ENCODE peak calls at places on chromosomes 3 and 15, in four cellular contexts. One of them, this sample, is unnamed.

GRCh38 chr15:94300612-94301011 is 69.3 kb downstream of the MCTP2 start:
- DNase-seq in heart left ventricle: no peak
- DNase-seq in breast epithelium: no peak
- DNase-seq in ovary: no peak
- DNase-seq in this sample: no peak

GRCh38 chr3:172221550-172221949 is 182.2 kb downstream of the FNDC3B start:
- DNase-seq in heart left ventricle: no peak
- DNase-seq in breast epithelium: no peak
- DNase-seq in ovary: no peak
- DNase-seq in this sample: no peak

GRCh38 chr3:65343031-65343430 is 655.2 kb upstream of the ADAMTS9 start:
- DNase-seq in heart left ventricle: no peak
- DNase-seq in breast epithelium: no peak
- DNase-seq in ovary: no peak
- DNase-seq in this sample: no peak

GRCh38 chr3:13088020-13089006 is 15.1 kb upstream of the IQSEC1 start:
- DNase-seq in heart left ventricle: no peak
- DNase-seq in breast epithelium: no peak
- DNase-seq in ovary: no peak
- DNase-seq in this sample: no peak

GRCh38 chr3:160027541-160028195 is 39.0 kb downstream of the IL12A start:
- DNase-seq in heart left ventricle: no peak
- DNase-seq in breast epithelium: no peak
- DNase-seq in ovary: no peak
- DNase-seq in this sample: peak

GRCh38 chr15:45611305-45611704 is 23.5 kb upstream of the SQOR start:
- DNase-seq in heart left ventricle: no peak
- DNase-seq in breast epithelium: no peak
- DNase-seq in ovary: no peak
- DNase-seq in this sample: no peak

GRCh38 chr3:127886276-127886862 is 28.7 kb upstream of the KBTBD12 start:
- DNase-seq in heart left ventricle: no peak
- DNase-seq in breast epithelium: no peak
- DNase-seq in ovary: no peak
- DNase-seq in this sample: no peak

GRCh38 chr3:127425505-127426443 is 137.9 kb upstream of the PRR20G start:
- DNase-seq in heart left ventricle: peak
- DNase-seq in breast epithelium: no peak
- DNase-seq in ovary: peak
- DNase-seq in this sample: no peak

GRCh38 chr3:187014417-187014864 is 84.1 kb downstream of the ST6GAL1 start:
- DNase-seq in heart left ventricle: no peak
- DNase-seq in breast epithelium: no peak
- DNase-seq in ovary: no peak
- DNase-seq in this sample: no peak

GRCh38 chr15:29888651-29889050 is 66.4 kb upstream of the TJP1 start:
- DNase-seq in heart left ventricle: peak
- DNase-seq in breast epithelium: no peak
- DNase-seq in ovary: no peak
- DNase-seq in this sample: no peak

GRCh38 chr3:44685128-44685800 is 27.2 kb upstream of the ZNF502 start:
- DNase-seq in heart left ventricle: peak
- DNase-seq in breast epithelium: peak
- DNase-seq in ovary: peak
- DNase-seq in this sample: no peak

GRCh38 chr3:172102123-172102882 is 62.9 kb downstream of the FNDC3B start:
- DNase-seq in heart left ventricle: no peak
- DNase-seq in breast epithelium: no peak
- DNase-seq in ovary: no peak
- DNase-seq in this sample: no peak

GRCh38 chr15:70140543-70141375 is 43.0 kb upstream of the TLE3 start:
- DNase-seq in heart left ventricle: no peak
- DNase-seq in breast epithelium: no peak
- DNase-seq in ovary: peak
- DNase-seq in this sample: no peak

GRCh38 chr3:119184808-119185690 is 11.7 kb downstream of the UPK1B start:
- DNase-seq in heart left ventricle: no peak
- DNase-seq in breast epithelium: no peak
- DNase-seq in ovary: no peak
- DNase-seq in this sample: no peak

GRCh38 chr15:66472176-66472999 is 25.2 kb downstream of the SNAPC5 start:
- DNase-seq in heart left ventricle: no peak
- DNase-seq in breast epithelium: no peak
- DNase-seq in ovary: no peak
- DNase-seq in this sample: no peak

GRCh38 chr3:46985588-46985987 is 6.1 kb downstream of the NBEAL2 start:
- DNase-seq in heart left ventricle: no peak
- DNase-seq in breast epithelium: no peak
- DNase-seq in ovary: no peak
- DNase-seq in this sample: no peak

GRCh38 chr15:48493084-48493762 is 152.3 kb downstream of the FBN1 start:
- DNase-seq in heart left ventricle: no peak
- DNase-seq in breast epithelium: no peak
- DNase-seq in ovary: no peak
- DNase-seq in this sample: peak

GRCh38 chr3:69822501-69822900 is 83.2 kb downstream of the MITF start:
- DNase-seq in heart left ventricle: no peak
- DNase-seq in breast epithelium: no peak
- DNase-seq in ovary: no peak
- DNase-seq in this sample: no peak

GRCh38 chr15:88894819-88895767 is at the start of gene HAPLN3:
- DNase-seq in heart left ventricle: no peak
- DNase-seq in breast epithelium: no peak
- DNase-seq in ovary: no peak
- DNase-seq in this sample: no peak

GRCh38 chr15:49320337-49320736 is 102.7 kb upstream of the FGF7 start:
- DNase-seq in heart left ventricle: no peak
- DNase-seq in breast epithelium: no peak
- DNase-seq in ovary: no peak
- DNase-seq in this sample: no peak

GRCh38 chr15:71916834-71917233 is 106.5 kb downstream of the NR2E3 start:
- DNase-seq in heart left ventricle: no peak
- DNase-seq in breast epithelium: no peak
- DNase-seq in ovary: no peak
- DNase-seq in this sample: no peak

GRCh38 chr3:50671331-50671730 is 3.4 kb upstream of the DOCK3 start:
- DNase-seq in heart left ventricle: no peak
- DNase-seq in breast epithelium: no peak
- DNase-seq in ovary: no peak
- DNase-seq in this sample: peak

GRCh38 chr15:40275491-40275890 is 7.4 kb downstream of the ANKRD63 start:
- DNase-seq in heart left ventricle: no peak
- DNase-seq in breast epithelium: no peak
- DNase-seq in ovary: no peak
- DNase-seq in this sample: no peak

GRCh38 chr3:25594007-25594502 is 70.7 kb downstream of the TOP2B start:
- DNase-seq in heart left ventricle: no peak
- DNase-seq in breast epithelium: no peak
- DNase-seq in ovary: no peak
- DNase-seq in this sample: no peak

GRCh38 chr3:87333393-87333892 is 57.1 kb upstream of the POU1F1 start:
- DNase-seq in heart left ventricle: no peak
- DNase-seq in breast epithelium: no peak
- DNase-seq in ovary: no peak
- DNase-seq in this sample: peak

GRCh38 chr3:98712726-98713125 is 50.4 kb upstream of the ST3GAL6 start:
- DNase-seq in heart left ventricle: no peak
- DNase-seq in breast epithelium: no peak
- DNase-seq in ovary: no peak
- DNase-seq in this sample: no peak

GRCh38 chr3:47715928-47716327 is 65.8 kb downstream of the SMARCC1 start:
- DNase-seq in heart left ventricle: no peak
- DNase-seq in breast epithelium: no peak
- DNase-seq in ovary: no peak
- DNase-seq in this sample: no peak

GRCh38 chr3:49238274-49239127 is 38.5 kb downstream of the C3orf62 start:
- DNase-seq in heart left ventricle: peak
- DNase-seq in breast epithelium: no peak
- DNase-seq in ovary: peak
- DNase-seq in this sample: no peak

GRCh38 chr3:141998674-141999290 is 122.3 kb downstream of the ATP1B3 start:
- DNase-seq in heart left ventricle: no peak
- DNase-seq in breast epithelium: no peak
- DNase-seq in ovary: no peak
- DNase-seq in this sample: no peak

GRCh38 chr3:151085227-151085888 is at the start of gene MED12L:
- DNase-seq in heart left ventricle: peak
- DNase-seq in breast epithelium: no peak
- DNase-seq in ovary: peak
- DNase-seq in this sample: no peak

GRCh38 chr3:183275418-183275817 is 22.4 kb downstream of the B3GNT5 start:
- DNase-seq in heart left ventricle: no peak
- DNase-seq in breast epithelium: no peak
- DNase-seq in ovary: no peak
- DNase-seq in this sample: no peak

GRCh38 chr15:52109559-52110451 is 2.8 kb downstream of the BCL2L10 start:
- DNase-seq in heart left ventricle: no peak
- DNase-seq in breast epithelium: no peak
- DNase-seq in ovary: no peak
- DNase-seq in this sample: no peak

GRCh38 chr3:182292586-182292985 is 500.7 kb upstream of the ATP11B start:
- DNase-seq in heart left ventricle: no peak
- DNase-seq in breast epithelium: no peak
- DNase-seq in ovary: no peak
- DNase-seq in this sample: no peak

GRCh38 chr15:83959477-83959876 is 276.1 kb upstream of the GOLGA6L4 start:
- DNase-seq in heart left ventricle: no peak
- DNase-seq in breast epithelium: no peak
- DNase-seq in ovary: no peak
- DNase-seq in this sample: no peak

GRCh38 chr15:83960192-83960829 is 275.3 kb upstream of the GOLGA6L4 start:
- DNase-seq in heart left ventricle: no peak
- DNase-seq in breast epithelium: no peak
- DNase-seq in ovary: no peak
- DNase-seq in this sample: no peak

GRCh38 chr15:83956887-83957286 is 278.7 kb upstream of the GOLGA6L4 start:
- DNase-seq in heart left ventricle: no peak
- DNase-seq in breast epithelium: no peak
- DNase-seq in ovary: no peak
- DNase-seq in this sample: no peak

DNA sequence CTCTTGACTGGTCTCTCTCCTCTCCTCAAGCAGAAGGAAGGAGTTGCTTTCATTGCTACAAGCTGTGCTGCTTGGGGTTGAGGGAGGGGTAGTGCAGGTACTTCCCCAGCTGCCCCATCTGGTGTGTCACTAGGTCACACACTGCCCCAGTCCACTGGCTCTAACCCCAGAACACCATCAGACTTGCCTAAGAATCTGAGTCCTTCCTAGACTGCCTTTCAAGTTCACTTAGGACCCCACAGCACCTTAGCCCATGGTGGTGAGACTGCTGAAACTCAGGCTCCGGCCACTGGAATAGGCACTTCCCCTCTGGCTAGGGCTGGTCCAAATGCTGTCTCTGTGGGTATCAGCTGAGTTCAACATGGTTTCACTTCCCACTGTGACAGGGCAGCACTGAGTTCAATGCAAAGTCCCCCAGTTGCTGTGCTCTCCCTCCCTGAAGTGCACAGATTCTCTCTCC is 279.7 kb upstream of the GOLGA6L4 start:
- DNase-seq in heart left ventricle: no peak
- DNase-seq in breast epithelium: no peak
- DNase-seq in ovary: no peak
- DNase-seq in this sample: no peak
- TF ChIP-seq POLR2A in heart left ventricle: no peak
- TF ChIP-seq POLR2A in breast epithelium: no peak
- TF ChIP-seq POLR2A in ovary: no peak
- TF ChIP-seq POLR2A in this sample: no peak

GRCh38 chr3:15637131-15637951 is 35.8 kb downstream of the BTD start:
- DNase-seq in heart left ventricle: no peak
- DNase-seq in breast epithelium: no peak
- DNase-seq in ovary: no peak
- DNase-seq in this sample: no peak
- TF ChIP-seq POLR2A in heart left ventricle: no peak
- TF ChIP-seq POLR2A in breast epithelium: no peak
- TF ChIP-seq POLR2A in ovary: no peak
- TF ChIP-seq POLR2A in this sample: no peak

DNA sequence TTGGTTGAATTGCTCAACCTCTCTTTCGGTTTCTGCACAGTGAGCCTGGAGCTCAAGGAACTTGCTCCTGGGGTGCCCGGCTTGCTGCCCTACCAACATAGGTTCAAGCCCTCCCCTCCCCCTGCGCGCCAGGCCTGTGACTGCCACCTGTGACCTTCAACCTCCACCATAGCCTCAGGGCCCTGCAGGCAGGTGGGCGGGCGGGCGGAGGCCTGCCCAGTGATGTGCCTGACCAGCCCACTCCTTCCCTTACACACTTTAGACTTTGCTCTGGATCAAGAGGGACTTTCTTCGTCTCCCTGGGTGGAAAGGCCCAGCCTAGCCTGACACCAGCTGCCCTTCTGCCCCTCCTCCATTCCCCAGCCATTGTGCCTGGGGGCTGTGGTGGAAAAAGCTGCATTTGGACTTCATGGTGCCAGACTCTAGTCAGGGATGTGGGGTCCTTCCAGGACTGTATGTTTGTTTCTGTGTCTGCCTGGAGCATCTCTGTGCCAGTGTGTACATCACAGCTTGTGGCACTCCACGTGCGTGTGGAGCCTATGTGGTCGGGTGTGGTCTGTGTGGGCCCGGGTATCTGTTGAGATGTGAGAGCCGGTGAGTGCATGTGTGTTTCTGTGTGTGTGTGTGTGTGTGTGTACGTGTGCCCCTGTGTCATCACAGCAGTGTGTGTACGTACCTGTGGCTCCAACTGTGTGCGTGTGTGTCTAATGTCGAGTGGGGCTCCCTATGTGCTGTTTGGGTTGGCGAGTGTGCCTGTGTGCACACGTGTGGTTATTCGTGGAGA is 9.5 kb downstream of the PRKCD start:
- DNase-seq in heart left ventricle: peak
- DNase-seq in breast epithelium: no peak
- DNase-seq in ovary: no peak
- DNase-seq in this sample: no peak
- TF ChIP-seq POLR2A in heart left ventricle: no peak
- TF ChIP-seq POLR2A in breast epithelium: no peak
- TF ChIP-seq POLR2A in ovary: no peak
- TF ChIP-seq POLR2A in this sample: no peak

DNA sequence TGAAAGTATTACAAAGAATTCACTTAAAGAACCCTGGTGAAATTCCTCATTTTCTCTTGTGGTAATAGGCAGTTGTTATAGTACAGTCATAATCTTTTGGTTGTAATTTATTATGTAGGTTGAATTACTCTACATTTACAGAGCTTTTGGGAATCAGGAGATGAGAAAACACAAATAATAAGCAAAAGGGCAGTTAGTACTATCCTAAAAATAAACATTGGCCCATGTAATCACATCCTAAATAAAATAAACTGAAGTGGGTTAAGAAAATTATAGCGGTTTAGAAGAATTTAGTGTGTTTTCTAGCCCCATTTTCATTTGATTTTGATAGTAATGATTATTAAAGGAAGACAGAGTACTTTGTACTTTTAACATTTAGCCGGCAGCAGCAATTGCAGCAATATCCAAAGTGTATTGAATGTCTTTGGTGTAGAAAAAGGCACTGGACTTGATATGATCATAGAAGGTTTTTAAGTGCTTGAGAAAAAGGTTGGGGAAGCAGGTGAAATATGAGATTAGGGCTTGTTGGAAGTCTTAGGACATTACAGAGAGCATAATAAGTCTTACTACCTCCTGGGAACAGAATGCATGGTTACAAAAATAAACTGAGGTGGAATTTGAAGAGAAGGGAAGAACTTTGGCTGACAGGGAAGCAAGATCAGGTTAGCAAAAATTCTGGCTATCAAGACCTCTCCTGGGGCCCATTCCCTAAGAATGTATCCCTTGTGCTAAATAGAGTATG is 79.9 kb downstream of the MBNL1 start:
- DNase-seq in heart left ventricle: no peak
- DNase-seq in breast epithelium: no peak
- DNase-seq in ovary: no peak
- DNase-seq in this sample: no peak
- TF ChIP-seq POLR2A in heart left ventricle: no peak
- TF ChIP-seq POLR2A in breast epithelium: no peak
- TF ChIP-seq POLR2A in ovary: no peak
- TF ChIP-seq POLR2A in this sample: no peak